ENCODE peak calls at places on chromosome 21, in seven cellular contexts. One of them, this sample, is unnamed.

GRCh38 chr21:33025471-33026298 is at the start of gene OLIG2:
- DNase-seq in pancreas: no peak
- DNase-seq in NCI-H460: no peak
- DNase-seq in activated T-helper 2 cell treated with anti-CD3 and anti-CD28 coated beads, Interferon-gamma antibody, Interleukin-2, Interleukin-4, amounts not matched to agents 10 μg/mL and 5 μg/mL and 100 μg/mL, durations not matched to agents 14 hours and 24 hours and 36 hours: no peak
- DNase-seq in kidney tubule cell: peak
- DNase-seq in HepG2: no peak
- DNase-seq in AG10803: no peak
- DNase-seq in this sample: peak

GRCh38 chr21:43985690-43986251 is 26.3 kb upstream of the TRAPPC10 start:
- DNase-seq in pancreas: no peak
- DNase-seq in kidney tubule cell: no peak
- DNase-seq in AG10803: no peak
- DNase-seq in activated T-helper 2 cell treated with anti-CD3 and anti-CD28 coated beads, Interferon-gamma antibody, Interleukin-2, Interleukin-4, amounts not matched to agents 10 μg/mL and 5 μg/mL and 100 μg/mL, durations not matched to agents 14 hours and 24 hours and 36 hours: no peak
- DNase-seq in NCI-H460: no peak
- DNase-seq in HepG2: no peak
- DNase-seq in this sample: no peak

GRCh38 chr21:28538987-28539622 is 453.6 kb downstream of the LTN1 start:
- DNase-seq in AG10803: peak
- DNase-seq in pancreas: no peak
- DNase-seq in activated T-helper 2 cell treated with anti-CD3 and anti-CD28 coated beads, Interferon-gamma antibody, Interleukin-2, Interleukin-4, amounts not matched to agents 10 μg/mL and 5 μg/mL and 100 μg/mL, durations not matched to agents 14 hours and 24 hours and 36 hours: no peak
- DNase-seq in NCI-H460: no peak
- DNase-seq in kidney tubule cell: no peak
- DNase-seq in HepG2: no peak
- DNase-seq in this sample: no peak

GRCh38 chr21:45997495-45998275 is 16.1 kb downstream of the COL6A1 start:
- DNase-seq in activated T-helper 2 cell treated with anti-CD3 and anti-CD28 coated beads, Interferon-gamma antibody, Interleukin-2, Interleukin-4, amounts not matched to agents 10 μg/mL and 5 μg/mL and 100 μg/mL, durations not matched to agents 14 hours and 24 hours and 36 hours: no peak
- DNase-seq in kidney tubule cell: no peak
- DNase-seq in pancreas: peak
- DNase-seq in AG10803: no peak
- DNase-seq in NCI-H460: no peak
- DNase-seq in HepG2: no peak
- DNase-seq in this sample: no peak

GRCh38 chr21:41419921-41420862 is 5.8 kb upstream of the MX1 start:
- DNase-seq in pancreas: peak
- DNase-seq in HepG2: peak
- DNase-seq in kidney tubule cell: peak
- DNase-seq in AG10803: peak
- DNase-seq in NCI-H460: peak
- DNase-seq in activated T-helper 2 cell treated with anti-CD3 and anti-CD28 coated beads, Interferon-gamma antibody, Interleukin-2, Interleukin-4, amounts not matched to agents 10 μg/mL and 5 μg/mL and 100 μg/mL, durations not matched to agents 14 hours and 24 hours and 36 hours: peak
- DNase-seq in this sample: peak

GRCh38 chr21:46557469-46557868 is 47.4 kb downstream of the S100B start:
- DNase-seq in NCI-H460: no peak
- DNase-seq in activated T-helper 2 cell treated with anti-CD3 and anti-CD28 coated beads, Interferon-gamma antibody, Interleukin-2, Interleukin-4, amounts not matched to agents 10 μg/mL and 5 μg/mL and 100 μg/mL, durations not matched to agents 14 hours and 24 hours and 36 hours: no peak
- DNase-seq in kidney tubule cell: no peak
- DNase-seq in AG10803: no peak
- DNase-seq in HepG2: no peak
- DNase-seq in pancreas: peak
- DNase-seq in this sample: no peak

GRCh38 chr21:38439336-38439900 is 58.9 kb downstream of the ERG start:
- DNase-seq in HepG2: no peak
- DNase-seq in pancreas: no peak
- DNase-seq in activated T-helper 2 cell treated with anti-CD3 and anti-CD28 coated beads, Interferon-gamma antibody, Interleukin-2, Interleukin-4, amounts not matched to agents 10 μg/mL and 5 μg/mL and 100 μg/mL, durations not matched to agents 14 hours and 24 hours and 36 hours: no peak
- DNase-seq in NCI-H460: no peak
- DNase-seq in AG10803: peak
- DNase-seq in kidney tubule cell: no peak
- DNase-seq in this sample: no peak

GRCh38 chr21:34825101-34825500 is 156.3 kb downstream of the CLIC6 start:
- DNase-seq in HepG2: no peak
- DNase-seq in pancreas: no peak
- DNase-seq in kidney tubule cell: no peak
- DNase-seq in activated T-helper 2 cell treated with anti-CD3 and anti-CD28 coated beads, Interferon-gamma antibody, Interleukin-2, Interleukin-4, amounts not matched to agents 10 μg/mL and 5 μg/mL and 100 μg/mL, durations not matched to agents 14 hours and 24 hours and 36 hours: no peak
- DNase-seq in AG10803: no peak
- DNase-seq in NCI-H460: no peak
- DNase-seq in this sample: no peak

GRCh38 chr21:14923468-14923867 is 141.3 kb downstream of the NRIP1 start:
- DNase-seq in NCI-H460: no peak
- DNase-seq in pancreas: no peak
- DNase-seq in kidney tubule cell: peak
- DNase-seq in activated T-helper 2 cell treated with anti-CD3 and anti-CD28 coated beads, Interferon-gamma antibody, Interleukin-2, Interleukin-4, amounts not matched to agents 10 μg/mL and 5 μg/mL and 100 μg/mL, durations not matched to agents 14 hours and 24 hours and 36 hours: no peak
- DNase-seq in AG10803: peak
- DNase-seq in HepG2: no peak
- DNase-seq in this sample: no peak